ENCODE peak calls at places on chromosomes 11 and 22, in ten cellular contexts. W is iris pigment epithelial cell; Y is RWPE1; M is stimulated activated CD8-positive, alpha-beta memory T cell treated with anti-CD3 and anti-CD28 coated beads, Interleukin-2, amount 100 ng/mL, for 48 hours; O is amniotic stem cell; N is EH; T is M059J; Q is NCI-H1092 treated with DMSO at 0.1 percent for 48 hours; X is heart right ventricle; G is AG20443. U is an unnamed sample.

GRCh38 chr11:14306481-14306880 is 52.5 kb downstream of the RRAS2 start:
- DNase-seq in W (no peak), Y (no peak), M (no peak), O (no peak), N (no peak), T (peak; percentile 27), Q (no peak), X (no peak), G (no peak), U (no peak)

GRCh38 chr11:67057410-67057757 is 737 bp downstream of the RHOD start:
- DNase-seq in W (no peak), Y (peak; percentile 42), M (no peak), O (no peak), N (no peak), T (no peak), Q (no peak), X (peak; percentile 37), G (peak; percentile 39), U (no peak)

GRCh38 chr11:13923182-13923581 is 39.3 kb upstream of the SPON1 start:
- DNase-seq in W (no peak), Y (no peak), M (no peak), O (no peak), N (no peak), T (no peak), Q (no peak), X (no peak), G (no peak), U (no peak)

GRCh38 chr22:31715157-31715778 is 34.7 kb downstream of the PRR14L start:
- DNase-seq in W (no peak), Y (no peak), M (no peak), O (no peak), N (no peak), T (no peak), Q (no peak), X (no peak), G (no peak), U (no peak)

GRCh38 chr11:100932474-100933100 is 197.0 kb downstream of the PGR start:
- DNase-seq in W (peak; percentile 50), Y (peak; percentile 12), M (no peak), O (no peak), N (peak; percentile 56), T (peak; percentile 48), Q (peak; percentile 45), X (no peak), G (peak; percentile 43), U (peak; percentile 64)

GRCh38 chr11:28966951-28967350 is 858.8 kb downstream of the METTL15 start:
- DNase-seq in W (peak; percentile 34), Y (no peak), M (no peak), O (no peak), N (no peak), T (peak; percentile 31), Q (no peak), X (no peak), G (no peak), U (no peak)

GRCh38 chr11:49302360-49302759 is 94.0 kb upstream of the FOLH1 start:
- DNase-seq in W (no peak), Y (no peak), M (no peak), O (no peak), N (no peak), T (no peak), Q (no peak), X (no peak), G (no peak), U (no peak)

GRCh38 chr22:50086526-50086925 is 1.3 kb upstream of the MLC1 start:
- DNase-seq in W (peak; percentile 62), Y (no peak), M (no peak), O (no peak), N (peak; percentile 81), T (no peak), Q (no peak), X (no peak), G (peak; percentile 69), U (no peak)

GRCh38 chr22:22799561-22799960 is 88.1 kb upstream of the IGLL5 start:
- DNase-seq in W (no peak), Y (no peak), M (no peak), O (no peak), N (no peak), T (no peak), Q (no peak), X (no peak), G (no peak), U (no peak)

GRCh38 chr22:38238519-38239051 is 34.2 kb downstream of the TMEM184B start:
- DNase-seq in W (no peak), Y (no peak), M (no peak), O (no peak), N (no peak), T (peak; percentile 33), Q (no peak), X (no peak), G (peak; percentile 70), U (no peak)

GRCh38 chr11:131944709-131945108 is 574.3 kb downstream of the NTM start:
- DNase-seq in W (no peak), Y (no peak), M (no peak), O (no peak), N (no peak), T (no peak), Q (no peak), X (no peak), G (peak; percentile 40), U (no peak)

GRCh38 chr11:10502770-10503169 is 38.2 kb downstream of the RNF141 start:
- DNase-seq in W (no peak), Y (no peak), M (no peak), O (no peak), N (no peak), T (no peak), Q (no peak), X (no peak), G (no peak), U (no peak)

GRCh38 chr11:59102259-59102765 is 4.7 kb upstream of the FAM111B start:
- DNase-seq in W (peak; percentile 37), Y (peak; percentile 10), M (peak; percentile 42), O (peak; percentile 10), N (peak; percentile 52), T (peak; percentile 27), Q (no peak), X (peak; percentile 31), G (peak; percentile 72), U (peak; percentile 88)

GRCh38 chr11:131675489-131675888 is 305.1 kb downstream of the NTM start:
- DNase-seq in W (no peak), Y (no peak), M (no peak), O (no peak), N (peak; percentile 51), T (no peak), Q (no peak), X (no peak), G (peak; percentile 34), U (no peak)

GRCh38 chr11:44955019-44955738 is 4.5 kb upstream of the TP53I11 start:
- DNase-seq in W (peak; percentile 88), Y (peak; percentile 56), M (no peak), O (no peak), N (peak; percentile 87), T (peak; percentile 89), Q (no peak), X (peak; percentile 44), G (peak; percentile 83), U (no peak)

GRCh38 chr11:69511358-69512015 is 30.0 kb downstream of the LINC01488 start:
- DNase-seq in W (peak; percentile 12), Y (no peak), M (no peak), O (no peak), N (no peak), T (peak; percentile 19), Q (no peak), X (no peak), G (peak; percentile 73), U (no peak)

GRCh38 chr11:102812188-102812587 is 14.2 kb upstream of the MMP1 start:
- DNase-seq in W (no peak), Y (no peak), M (no peak), O (no peak), N (no peak), T (no peak), Q (no peak), X (no peak), G (no peak), U (no peak)

GRCh38 chr11:8055836-8056526 is 25.0 kb upstream of the TUB start:
- DNase-seq in W (no peak), Y (no peak), M (no peak), O (no peak), N (no peak), T (no peak), Q (no peak), X (no peak), G (no peak), U (no peak)

GRCh38 chr11:61776561-61777075 is 15.8 kb downstream of the TMEM258 start:
- DNase-seq in W (peak; percentile 80), Y (peak; percentile 74), M (peak; percentile 56), O (peak; percentile 13), N (peak; percentile 72), T (peak; percentile 60), Q (no peak), X (peak; percentile 38), G (peak; percentile 86), U (peak; percentile 11)

GRCh38 chr22:21937821-21938070 is 14.9 kb downstream of the PPM1F start:
- DNase-seq in W (peak; percentile 93), Y (no peak), M (no peak), O (peak; percentile 93), N (peak; percentile 96), T (no peak), Q (no peak), X (peak; percentile 68), G (peak; percentile 94), U (no peak)

GRCh38 chr11:4459470-4459869 is 10.4 kb downstream of the OR52K2 start:
- DNase-seq in W (peak; percentile 24), Y (no peak), M (no peak), O (no peak), N (peak; percentile 27), T (no peak), Q (no peak), X (no peak), G (no peak), U (no peak)

GRCh38 chr22:35643991-35644390 is 4.3 kb upstream of the APOL6 start:
- DNase-seq in W (no peak), Y (no peak), M (no peak), O (no peak), N (no peak), T (no peak), Q (no peak), X (no peak), G (no peak), U (no peak)

GRCh38 chr11:123560001-123560400 is 94.4 kb downstream of the SCN3B start:
- DNase-seq in W (peak; percentile 73), Y (no peak), M (no peak), O (peak; percentile 59), N (peak; percentile 87), T (no peak), Q (peak; percentile 90), X (peak; percentile 64), G (peak; percentile 92), U (peak; percentile 82)

GRCh38 chr11:19508166-19508565 is 204.5 kb upstream of the NAV2 start:
- DNase-seq in W (no peak), Y (peak; percentile 44), M (no peak), O (no peak), N (peak; percentile 19), T (peak; percentile 69), Q (no peak), X (no peak), G (peak; percentile 61), U (no peak)

GRCh38 chr11:31521497-31522150 is 12.1 kb downstream of the ELP4 start:
- DNase-seq in W (no peak), Y (no peak), M (no peak), O (no peak), N (no peak), T (no peak), Q (no peak), X (no peak), G (no peak), U (no peak)

GRCh38 chr22:43948836-43949235 is 6.4 kb upstream of the SAMM50 start:
- DNase-seq in W (no peak), Y (no peak), M (no peak), O (no peak), N (no peak), T (no peak), Q (no peak), X (no peak), G (peak; percentile 47), U (no peak)

GRCh38 chr11:3615998-3616397 is 25.8 kb downstream of the ART5 start:
- DNase-seq in W (no peak), Y (no peak), M (no peak), O (no peak), N (no peak), T (no peak), Q (no peak), X (no peak), G (no peak), U (no peak)

GRCh38 chr22:42356547-42356946 is 75.7 kb downstream of the NFAM1 start:
- DNase-seq in W (no peak), Y (no peak), M (no peak), O (no peak), N (no peak), T (no peak), Q (no peak), X (no peak), G (no peak), U (no peak)

U was measured in NCI-H1417.